ENCODE peak calls at places on chromosomes 12 and 14, in nine cellular contexts. T, V, K, G, C, M, F, Z and U are unnamed samples.

GRCh38 chr12:113911971-113912760 is 54.0 kb downstream of the RBM19 start:
- DNase-seq in T (no peak), V (no peak), K (no peak), G (no peak), C (no peak), M (no peak), F (no peak), Z (no peak), U (peak; percentile 52)

GRCh38 chr12:26239508-26240328 is 44.3 kb downstream of the SSPN start:
- DNase-seq in T (no peak), V (peak; percentile 63), K (no peak), G (peak; percentile 90), C (peak; percentile 87), M (peak; percentile 21), F (peak; percentile 93), Z (no peak), U (no peak)

GRCh38 chr14:29993148-29993547 is 65.5 kb upstream of the PRKD1 start:
- DNase-seq in T (no peak), V (no peak), K (no peak), G (no peak), C (no peak), M (no peak), F (no peak), Z (no peak), U (no peak)

GRCh38 chr12:575948-576612 is 87.2 kb downstream of the NINJ2 start:
- DNase-seq in T (peak; percentile 82), V (peak; percentile 33), K (peak; percentile 79), G (peak; percentile 79), C (peak; percentile 87), M (peak; percentile 41), F (peak; percentile 87), Z (peak; percentile 93), U (peak; percentile 97)

GRCh38 chr14:100071545-100071944 is 6.3 kb downstream of the EVL start:
- DNase-seq in T (no peak), V (no peak), K (no peak), G (no peak), C (no peak), M (no peak), F (no peak), Z (no peak), U (no peak)

GRCh38 chr12:79690606-79691298 is at the start of gene PAWR:
- DNase-seq in T (peak; percentile 83), V (peak; percentile 80), K (peak; percentile 93), G (peak; percentile 71), C (peak; percentile 84), M (peak; percentile 70), F (peak; percentile 71), Z (no peak), U (peak; percentile 92)

GRCh38 chr12:75058228-75058627 is 151.4 kb downstream of the KCNC2 start:
- DNase-seq in T (no peak), V (no peak), K (no peak), G (no peak), C (no peak), M (no peak), F (no peak), Z (no peak), U (no peak)

GRCh38 chr12:23891115-23891514 is 58.4 kb downstream of the SOX5 start:
- DNase-seq in T (no peak), V (no peak), K (no peak), G (no peak), C (no peak), M (no peak), F (no peak), Z (no peak), U (no peak)

GRCh38 chr12:108839011-108839889 is 18.1 kb downstream of the SSH1 start:
- DNase-seq in T (no peak), V (peak; percentile 43), K (no peak), G (no peak), C (no peak), M (no peak), F (peak; percentile 83), Z (no peak), U (peak; percentile 87)

GRCh38 chr12:28313631-28314030 is 123.4 kb downstream of the CCDC91 start:
- DNase-seq in T (no peak), V (no peak), K (no peak), G (no peak), C (no peak), M (no peak), F (no peak), Z (no peak), U (no peak)

GRCh38 chr12:86186449-86186848 is 69.7 kb downstream of the MGAT4C start:
- DNase-seq in T (no peak), V (no peak), K (peak; percentile 13), G (peak; percentile 1), C (no peak), M (no peak), F (no peak), Z (no peak), U (no peak)

GRCh38 chr12:125110641-125111360 is 45.6 kb downstream of the AACS start:
- DNase-seq in T (no peak), V (peak; percentile 54), K (no peak), G (no peak), C (no peak), M (no peak), F (no peak), Z (no peak), U (no peak)

GRCh38 chr12:127209318-127209717 is 1057.7 kb upstream of the TMEM132C start:
- DNase-seq in T (no peak), V (no peak), K (no peak), G (no peak), C (no peak), M (no peak), F (no peak), Z (no peak), U (no peak)

GRCh38 chr12:61780435-61780834 is 479.8 kb upstream of the USP15 start:
- DNase-seq in T (no peak), V (no peak), K (peak; percentile 28), G (no peak), C (no peak), M (no peak), F (no peak), Z (no peak), U (no peak)

GRCh38 chr12:61781021-61781581 is 479.1 kb upstream of the USP15 start:
- DNase-seq in T (no peak), V (no peak), K (peak; percentile 30), G (no peak), C (no peak), M (no peak), F (no peak), Z (no peak), U (no peak)
- TF ChIP-seq POLR2AphosphoS5 in T (no peak), V (no peak), K (no peak), G (no peak), C (no peak), M (no peak), F (no peak), Z (no peak), U (no peak)

GRCh38 chr14:64461221-64461620 is 4.1 kb upstream of the AKAP5 start:
- DNase-seq in T (no peak), V (no peak), K (no peak), G (no peak), C (no peak), M (no peak), F (no peak), Z (no peak), U (no peak)

GRCh38 chr14:64464695-64465094 is 604 bp upstream of the AKAP5 start:
- DNase-seq in T (no peak), V (no peak), K (peak; percentile 54), G (no peak), C (no peak), M (no peak), F (no peak), Z (no peak), U (no peak)

GRCh38 chr14:64463873-64464272 is 1.4 kb upstream of the AKAP5 start:
- DNase-seq in T (no peak), V (no peak), K (no peak), G (no peak), C (no peak), M (no peak), F (no peak), Z (no peak), U (no peak)

GRCh38 chr14:64463198-64463597 is 2.1 kb upstream of the AKAP5 start:
- DNase-seq in T (no peak), V (no peak), K (no peak), G (no peak), C (no peak), M (no peak), F (no peak), Z (no peak), U (no peak)

GRCh38 chr14:64459737-64460136 is 5.6 kb upstream of the AKAP5 start:
- DNase-seq in T (no peak), V (no peak), K (no peak), G (no peak), C (no peak), M (no peak), F (no peak), Z (no peak), U (no peak)
- H3K36me3 ChIP-seq in T (peaks cover 31% of the 10 kb centered on the region), V (no peaks in the 10 kb centered on the region), K (peaks cover 48% of the 10 kb centered on the region), G (peaks cover 42% of the 10 kb centered on the region), C (peaks cover 18% of the 10 kb centered on the region), M (peaks cover 26% of the 10 kb centered on the region), F (no peaks in the 10 kb centered on the region), Z (no peaks in the 10 kb centered on the region), U (peaks cover 13% of the 10 kb centered on the region)

GRCh38 chr12:93186131-93186530 is 191.6 kb upstream of the NUDT4 start:
- DNase-seq in T (no peak), V (no peak), K (no peak), G (no peak), C (no peak), M (no peak), F (no peak), Z (no peak), U (no peak)

GRCh38 chr12:93183940-93184663 is 193.6 kb upstream of the NUDT4 start:
- DNase-seq in T (no peak), V (no peak), K (no peak), G (no peak), C (no peak), M (no peak), F (peak; percentile 85), Z (no peak), U (no peak)

GRCh38 chr12:93184664-93185368 is 192.9 kb upstream of the NUDT4 start:
- DNase-seq in T (no peak), V (no peak), K (no peak), G (no peak), C (no peak), M (no peak), F (no peak), Z (no peak), U (no peak)

GRCh38 chr12:93185369-93185741 is 192.4 kb upstream of the NUDT4 start:
- DNase-seq in T (no peak), V (no peak), K (no peak), G (no peak), C (no peak), M (no peak), F (no peak), Z (no peak), U (no peak)

DNA sequence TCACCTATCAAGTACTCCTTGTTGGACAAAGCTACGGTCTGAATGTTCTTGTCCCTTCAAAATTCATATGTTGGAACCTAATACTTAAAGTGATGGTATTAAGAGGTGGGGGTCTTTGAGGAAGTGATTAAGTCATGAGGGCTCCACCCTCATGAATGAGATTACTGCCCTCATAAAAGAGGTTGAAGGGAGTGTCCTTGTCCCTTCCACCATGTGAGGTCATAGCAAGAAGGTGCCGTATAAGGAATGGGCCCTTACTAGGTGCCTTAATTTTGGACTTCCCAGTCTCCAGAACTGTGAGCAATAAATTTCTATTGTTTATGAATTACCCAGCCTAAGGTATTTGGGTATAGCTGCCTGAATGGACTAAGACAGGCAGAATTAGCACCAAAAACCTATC is 191.1 kb upstream of the NUDT4 start:
- DNase-seq in T (no peak), V (no peak), K (no peak), G (no peak), C (no peak), M (no peak), F (no peak), Z (no peak), U (no peak)
- TF ChIP-seq POLR2AphosphoS5 in T (no peak), V (no peak), K (no peak), G (no peak), C (no peak), M (no peak), F (no peak), Z (no peak), U (no peak)

GRCh38 chr14:21238823-21239518 is 30.3 kb downstream of the HNRNPC start:
- DNase-seq in T (no peak), V (no peak), K (no peak), G (no peak), C (no peak), M (no peak), F (no peak), Z (no peak), U (no peak)
- H3K36me3 ChIP-seq in T (peaks cover 59% of the 10 kb centered on the region), V (no peaks in the 10 kb centered on the region), K (peaks cover 57% of the 10 kb centered on the region), G (peaks cover 85% of the 10 kb centered on the region), C (peaks cover 14% of the 10 kb centered on the region), M (peaks cover 64% of the 10 kb centered on the region), F (no peaks in the 10 kb centered on the region), Z (no peaks in the 10 kb centered on the region), U (peaks cover 10% of the 10 kb centered on the region)